ENCODE peak calls at places on chromosomes 16 and 17, in five cellular contexts. One of them, this sample, is unnamed.

GRCh38 chr16:57799619-57800212 is 2.6 kb downstream of the KIFC3 start:
- DNase-seq in AG04449: no peak
- DNase-seq in neural progenitor cell: no peak
- DNase-seq in HCT116: no peak
- DNase-seq in fibroblast of the aortic adventitia: no peak
- DNase-seq in this sample: no peak

GRCh38 chr16:11138026-11138768 is 117.8 kb downstream of the SOCS1 start:
- DNase-seq in AG04449: no peak
- DNase-seq in neural progenitor cell: no peak
- DNase-seq in HCT116: no peak
- DNase-seq in fibroblast of the aortic adventitia: no peak
- DNase-seq in this sample: no peak

GRCh38 chr16:11636172-11636721 is 32.0 kb upstream of the SNN start:
- DNase-seq in AG04449: no peak
- DNase-seq in neural progenitor cell: peak
- DNase-seq in HCT116: no peak
- DNase-seq in fibroblast of the aortic adventitia: no peak
- DNase-seq in this sample: no peak

GRCh38 chr16:52095466-52095865 is 451.5 kb downstream of the TOX3 start:
- DNase-seq in AG04449: no peak
- DNase-seq in neural progenitor cell: no peak
- DNase-seq in HCT116: no peak
- DNase-seq in fibroblast of the aortic adventitia: no peak
- DNase-seq in this sample: no peak

GRCh38 chr17:38908676-38909181 is 16.7 kb upstream of the LASP1NB start:
- DNase-seq in AG04449: no peak
- DNase-seq in neural progenitor cell: no peak
- DNase-seq in HCT116: no peak
- DNase-seq in fibroblast of the aortic adventitia: no peak
- DNase-seq in this sample: no peak

GRCh38 chr17:58358408-58359172 is 6.6 kb upstream of the SUPT4H1 start:
- DNase-seq in AG04449: no peak
- DNase-seq in neural progenitor cell: peak
- DNase-seq in HCT116: no peak
- DNase-seq in fibroblast of the aortic adventitia: no peak
- DNase-seq in this sample: no peak

GRCh38 chr17:15247891-15248529 is 17.1 kb downstream of the PMP22 start:
- DNase-seq in AG04449: no peak
- DNase-seq in neural progenitor cell: peak
- DNase-seq in HCT116: no peak
- DNase-seq in fibroblast of the aortic adventitia: no peak
- DNase-seq in this sample: no peak

GRCh38 chr16:14028207-14028606 is 42.9 kb upstream of the MRTFB start:
- DNase-seq in AG04449: no peak
- DNase-seq in neural progenitor cell: no peak
- DNase-seq in HCT116: no peak
- DNase-seq in fibroblast of the aortic adventitia: no peak
- DNase-seq in this sample: no peak

GRCh38 chr17:57517519-57518342 is 227.4 kb downstream of the CCDC182 start:
- DNase-seq in AG04449: no peak
- DNase-seq in neural progenitor cell: no peak
- DNase-seq in HCT116: no peak
- DNase-seq in fibroblast of the aortic adventitia: no peak
- DNase-seq in this sample: no peak

GRCh38 chr16:50021509-50021908 is 3.5 kb upstream of the CNEP1R1 start:
- DNase-seq in AG04449: no peak
- DNase-seq in neural progenitor cell: peak
- DNase-seq in HCT116: no peak
- DNase-seq in fibroblast of the aortic adventitia: no peak
- DNase-seq in this sample: no peak
- TF ChIP-seq CTCF in AG04449: no peak
- TF ChIP-seq CTCF in neural progenitor cell: peak
- TF ChIP-seq CTCF in HCT116: peak
- TF ChIP-seq CTCF in fibroblast of the aortic adventitia: no peak
- TF ChIP-seq CTCF in this sample: no peak

GRCh38 chr17:78716814-78717393 is 65.2 kb downstream of the CYTH1 start:
- DNase-seq in AG04449: no peak
- DNase-seq in neural progenitor cell: peak
- DNase-seq in HCT116: no peak
- DNase-seq in fibroblast of the aortic adventitia: peak
- DNase-seq in this sample: no peak

GRCh38 chr17:78715000-78715771 is 66.9 kb downstream of the CYTH1 start:
- DNase-seq in AG04449: no peak
- DNase-seq in neural progenitor cell: no peak
- DNase-seq in HCT116: no peak
- DNase-seq in fibroblast of the aortic adventitia: no peak
- DNase-seq in this sample: no peak

GRCh38 chr17:78712043-78712442 is 70.0 kb downstream of the CYTH1 start:
- DNase-seq in AG04449: no peak
- DNase-seq in neural progenitor cell: no peak
- DNase-seq in HCT116: no peak
- DNase-seq in fibroblast of the aortic adventitia: no peak
- DNase-seq in this sample: no peak

GRCh38 chr17:78716292-78716691 is 65.8 kb downstream of the CYTH1 start:
- DNase-seq in AG04449: no peak
- DNase-seq in neural progenitor cell: no peak
- DNase-seq in HCT116: no peak
- DNase-seq in fibroblast of the aortic adventitia: no peak
- DNase-seq in this sample: no peak

DNA sequence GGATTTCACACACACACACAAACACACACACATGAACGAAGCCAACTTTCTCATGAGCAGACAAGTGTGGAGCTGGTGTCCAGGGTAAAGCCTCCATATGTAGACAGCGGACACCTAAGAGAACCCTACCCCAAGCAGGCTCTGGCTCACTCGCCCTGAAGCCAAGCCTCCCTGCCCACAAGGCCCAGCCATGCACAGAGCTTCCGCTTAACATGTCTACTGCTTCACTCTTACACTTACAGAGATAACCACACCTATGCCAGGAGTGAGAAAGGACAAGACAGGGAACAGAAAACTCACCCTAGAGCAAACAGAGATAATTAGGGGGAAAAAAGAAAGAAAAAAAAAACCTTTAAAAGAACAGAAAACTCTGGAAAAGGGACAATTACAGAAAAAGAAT is 67.5 kb downstream of the CYTH1 start:
- DNase-seq in AG04449: no peak
- DNase-seq in neural progenitor cell: no peak
- DNase-seq in HCT116: no peak
- DNase-seq in fibroblast of the aortic adventitia: no peak
- DNase-seq in this sample: no peak
- H3K4me3 ChIP-seq in AG04449: no peak
- H3K4me3 ChIP-seq in neural progenitor cell: no peak
- H3K4me3 ChIP-seq in HCT116: no peak
- H3K4me3 ChIP-seq in fibroblast of the aortic adventitia: no peak
- H3K4me3 ChIP-seq in this sample: no peak

GRCh38 chr16:3550851-3551847 is 26.1 kb downstream of the NLRC3 start:
- DNase-seq in AG04449: no peak
- DNase-seq in neural progenitor cell: no peak
- DNase-seq in HCT116: no peak
- DNase-seq in fibroblast of the aortic adventitia: no peak
- DNase-seq in this sample: no peak
- TF ChIP-seq CTCF in AG04449: no peak
- TF ChIP-seq CTCF in neural progenitor cell: no peak
- TF ChIP-seq CTCF in HCT116: no peak
- TF ChIP-seq CTCF in fibroblast of the aortic adventitia: no peak
- TF ChIP-seq CTCF in this sample: no peak

GRCh38 chr17:35051579-35052239 is 11.8 kb downstream of the RFFL start:
- DNase-seq in AG04449: no peak
- DNase-seq in neural progenitor cell: no peak
- DNase-seq in HCT116: no peak
- DNase-seq in fibroblast of the aortic adventitia: no peak
- DNase-seq in this sample: no peak
- H3K4me3 ChIP-seq in AG04449: no peak
- H3K4me3 ChIP-seq in neural progenitor cell: no peak
- H3K4me3 ChIP-seq in HCT116: no peak
- H3K4me3 ChIP-seq in fibroblast of the aortic adventitia: no peak
- H3K4me3 ChIP-seq in this sample: no peak

GRCh38 chr16:77657016-77657415 is 65.3 kb upstream of the NUDT7 start:
- DNase-seq in AG04449: no peak
- DNase-seq in neural progenitor cell: peak
- DNase-seq in HCT116: peak
- DNase-seq in fibroblast of the aortic adventitia: peak
- DNase-seq in this sample: no peak
- TF ChIP-seq CTCF in AG04449: no peak
- TF ChIP-seq CTCF in neural progenitor cell: peak
- TF ChIP-seq CTCF in HCT116: no peak
- TF ChIP-seq CTCF in fibroblast of the aortic adventitia: no peak
- TF ChIP-seq CTCF in this sample: no peak

GRCh38 chr17:8482546-8482945 is 46.9 kb downstream of the NDEL1 start:
- DNase-seq in AG04449: no peak
- DNase-seq in neural progenitor cell: no peak
- DNase-seq in HCT116: no peak
- DNase-seq in fibroblast of the aortic adventitia: no peak
- DNase-seq in this sample: no peak
- H3K4me3 ChIP-seq in AG04449: no peak
- H3K4me3 ChIP-seq in neural progenitor cell: no peak
- H3K4me3 ChIP-seq in HCT116: no peak
- H3K4me3 ChIP-seq in fibroblast of the aortic adventitia: no peak
- H3K4me3 ChIP-seq in this sample: no peak

DNA sequence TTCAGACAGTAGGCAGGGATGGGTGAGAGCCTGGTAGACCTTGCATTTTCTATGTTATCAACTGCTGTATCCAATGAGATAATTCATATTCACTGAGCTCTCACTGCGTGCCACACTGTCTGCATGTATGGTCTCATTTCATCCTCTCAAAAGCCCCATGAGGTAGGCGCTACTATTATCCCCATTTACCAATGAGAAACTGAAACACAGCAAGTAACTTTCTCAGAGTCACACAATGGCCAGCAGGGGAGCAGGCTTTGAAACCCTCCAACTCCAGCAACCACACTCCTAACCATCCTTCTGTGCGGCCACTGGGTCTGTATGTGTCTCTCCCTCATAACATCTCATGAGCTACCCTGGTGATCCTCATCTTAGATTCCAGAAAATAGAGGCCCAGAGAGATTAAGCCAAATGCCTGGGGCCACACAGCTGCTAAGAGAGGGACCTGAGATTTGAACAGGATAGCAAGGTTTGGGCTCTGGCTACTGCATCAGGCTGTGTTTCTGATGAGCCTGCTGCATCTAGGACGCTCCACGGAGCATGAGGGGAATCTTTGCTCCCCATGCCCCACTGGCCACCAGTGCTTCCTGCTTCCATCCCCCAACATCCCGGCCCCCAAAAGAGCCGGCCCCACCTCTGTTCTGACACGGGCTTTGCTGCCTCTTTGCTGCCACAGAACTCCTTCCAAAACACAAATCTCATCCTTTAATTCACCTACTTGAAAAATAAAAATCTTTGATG is 3.2 kb downstream of the CCR7 start:
- DNase-seq in AG04449: no peak
- DNase-seq in neural progenitor cell: no peak
- DNase-seq in HCT116: no peak
- DNase-seq in fibroblast of the aortic adventitia: no peak
- DNase-seq in this sample: no peak
- TF ChIP-seq CTCF in AG04449: peak
- TF ChIP-seq CTCF in neural progenitor cell: peak
- TF ChIP-seq CTCF in HCT116: peak
- TF ChIP-seq CTCF in fibroblast of the aortic adventitia: peak
- TF ChIP-seq CTCF in this sample: no peak

DNA sequence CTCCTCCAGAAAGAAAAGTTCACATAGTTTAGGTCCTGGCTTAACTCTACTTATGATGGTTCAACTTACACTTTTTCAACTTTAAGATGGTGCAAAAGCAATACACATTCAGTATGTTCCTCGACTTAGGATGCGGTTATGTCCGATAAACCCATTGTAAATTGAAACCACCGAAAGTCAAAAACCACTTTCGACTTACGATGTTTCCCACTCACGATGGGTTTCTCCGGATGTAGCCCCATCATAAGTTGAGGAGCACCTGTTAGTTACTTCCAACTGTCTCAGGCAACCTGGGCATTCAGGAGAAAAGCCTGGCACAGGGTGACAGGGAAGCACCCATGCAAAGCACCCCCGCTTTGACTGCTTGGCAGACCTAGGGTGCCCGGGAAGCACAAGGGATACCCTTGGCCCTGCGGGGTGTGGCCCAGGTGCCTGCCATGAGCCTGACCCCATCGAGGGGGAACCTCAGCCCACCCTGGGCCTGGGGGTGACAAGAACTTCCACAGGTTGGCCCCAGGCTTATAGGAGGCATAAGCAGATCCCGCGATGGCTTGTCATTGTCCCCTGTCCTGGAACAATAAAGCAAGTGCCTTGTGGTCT is 14.0 kb downstream of the UNC119 start:
- DNase-seq in AG04449: no peak
- DNase-seq in neural progenitor cell: no peak
- DNase-seq in HCT116: no peak
- DNase-seq in fibroblast of the aortic adventitia: no peak
- DNase-seq in this sample: no peak
- H3K4me3 ChIP-seq in AG04449: no peak
- H3K4me3 ChIP-seq in neural progenitor cell: no peak
- H3K4me3 ChIP-seq in HCT116: no peak
- H3K4me3 ChIP-seq in fibroblast of the aortic adventitia: no peak
- H3K4me3 ChIP-seq in this sample: no peak

DNA sequence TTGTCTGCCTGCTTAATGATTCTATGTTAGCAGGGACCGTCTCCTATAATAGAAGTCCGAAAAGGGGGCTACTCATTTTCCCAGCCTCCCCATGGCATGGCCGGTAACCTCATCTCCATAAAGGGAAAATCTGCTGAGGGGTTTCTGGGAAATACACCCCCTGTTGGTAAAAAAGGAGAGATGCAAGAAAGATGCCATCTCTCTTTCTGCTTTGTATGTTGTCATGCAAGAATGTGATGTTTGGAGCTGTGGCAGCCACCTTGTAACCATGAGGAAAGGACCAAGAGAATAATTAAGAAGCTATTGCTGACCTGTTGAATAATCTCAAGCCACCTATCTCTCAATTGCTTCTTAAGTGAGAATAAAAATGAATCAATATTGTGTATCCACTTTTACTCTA is 94.8 kb upstream of the XYLT1 start:
- DNase-seq in AG04449: no peak
- DNase-seq in neural progenitor cell: no peak
- DNase-seq in HCT116: peak
- DNase-seq in fibroblast of the aortic adventitia: no peak
- DNase-seq in this sample: no peak
- TF ChIP-seq CTCF in AG04449: no peak
- TF ChIP-seq CTCF in neural progenitor cell: no peak
- TF ChIP-seq CTCF in HCT116: peak
- TF ChIP-seq CTCF in fibroblast of the aortic adventitia: no peak
- TF ChIP-seq CTCF in this sample: peak

GRCh38 chr17:78715876-78716275 is 66.2 kb downstream of the CYTH1 start:
- DNase-seq in AG04449: no peak
- DNase-seq in neural progenitor cell: no peak
- DNase-seq in HCT116: no peak
- DNase-seq in fibroblast of the aortic adventitia: no peak
- DNase-seq in this sample: no peak
- H3K4me3 ChIP-seq in AG04449: no peak
- H3K4me3 ChIP-seq in neural progenitor cell: no peak
- H3K4me3 ChIP-seq in HCT116: no peak
- H3K4me3 ChIP-seq in fibroblast of the aortic adventitia: no peak
- H3K4me3 ChIP-seq in this sample: no peak